ENCODE peak calls at places on chromosomes 1 and 21, in four cellular contexts. One of them, this sample, is unnamed. For H3K4me1, the result is how much of the 10 kb centered on the place peaks cover.

GRCh38 chr1:228308628-228309547 is 97.7 kb downstream of the TRIM11 start:
- DNase-seq in GM23338: peak
- DNase-seq in small intestine: no peak
- DNase-seq in CD4-positive, CD25-positive, alpha-beta regulatory T cell: no peak
- DNase-seq in this sample: no peak

GRCh38 chr1:6378096-6378746 is 15.3 kb downstream of the ACOT7 start:
- DNase-seq in GM23338: peak
- DNase-seq in small intestine: no peak
- DNase-seq in CD4-positive, CD25-positive, alpha-beta regulatory T cell: no peak
- DNase-seq in this sample: no peak

GRCh38 chr1:29859126-29859525 is 622.8 kb downstream of the PTPRU start:
- DNase-seq in GM23338: no peak
- DNase-seq in small intestine: no peak
- DNase-seq in CD4-positive, CD25-positive, alpha-beta regulatory T cell: no peak
- DNase-seq in this sample: no peak

GRCh38 chr1:219124163-219124562 is 49.5 kb upstream of the LYPLAL1 start:
- DNase-seq in GM23338: no peak
- DNase-seq in small intestine: no peak
- DNase-seq in CD4-positive, CD25-positive, alpha-beta regulatory T cell: no peak
- DNase-seq in this sample: no peak

GRCh38 chr21:46146856-46147255 is 8.5 kb downstream of the FTCD start:
- DNase-seq in GM23338: no peak
- DNase-seq in small intestine: peak
- DNase-seq in CD4-positive, CD25-positive, alpha-beta regulatory T cell: no peak
- DNase-seq in this sample: no peak

GRCh38 chr21:29721964-29722363 is 217.8 kb downstream of the GRIK1 start:
- DNase-seq in GM23338: no peak
- DNase-seq in small intestine: no peak
- DNase-seq in CD4-positive, CD25-positive, alpha-beta regulatory T cell: no peak
- DNase-seq in this sample: no peak

GRCh38 chr1:110433803-110434202 is 17.1 kb upstream of the PROK1 start:
- DNase-seq in GM23338: peak
- DNase-seq in small intestine: no peak
- DNase-seq in CD4-positive, CD25-positive, alpha-beta regulatory T cell: no peak
- DNase-seq in this sample: no peak

GRCh38 chr1:177442580-177442979 is 271.8 kb downstream of the BRINP2 start:
- DNase-seq in GM23338: no peak
- DNase-seq in small intestine: no peak
- DNase-seq in CD4-positive, CD25-positive, alpha-beta regulatory T cell: no peak
- DNase-seq in this sample: no peak

GRCh38 chr1:223248787-223249175 is 105.7 kb upstream of the TLR5 start:
- DNase-seq in GM23338: no peak
- DNase-seq in small intestine: peak
- DNase-seq in CD4-positive, CD25-positive, alpha-beta regulatory T cell: peak
- DNase-seq in this sample: no peak
- H3K4me1 ChIP-seq in GM23338: under half
- H3K4me1 ChIP-seq in small intestine: under half
- H3K4me1 ChIP-seq in CD4-positive, CD25-positive, alpha-beta regulatory T cell: under half
- H3K4me1 ChIP-seq in this sample: under half

DNA sequence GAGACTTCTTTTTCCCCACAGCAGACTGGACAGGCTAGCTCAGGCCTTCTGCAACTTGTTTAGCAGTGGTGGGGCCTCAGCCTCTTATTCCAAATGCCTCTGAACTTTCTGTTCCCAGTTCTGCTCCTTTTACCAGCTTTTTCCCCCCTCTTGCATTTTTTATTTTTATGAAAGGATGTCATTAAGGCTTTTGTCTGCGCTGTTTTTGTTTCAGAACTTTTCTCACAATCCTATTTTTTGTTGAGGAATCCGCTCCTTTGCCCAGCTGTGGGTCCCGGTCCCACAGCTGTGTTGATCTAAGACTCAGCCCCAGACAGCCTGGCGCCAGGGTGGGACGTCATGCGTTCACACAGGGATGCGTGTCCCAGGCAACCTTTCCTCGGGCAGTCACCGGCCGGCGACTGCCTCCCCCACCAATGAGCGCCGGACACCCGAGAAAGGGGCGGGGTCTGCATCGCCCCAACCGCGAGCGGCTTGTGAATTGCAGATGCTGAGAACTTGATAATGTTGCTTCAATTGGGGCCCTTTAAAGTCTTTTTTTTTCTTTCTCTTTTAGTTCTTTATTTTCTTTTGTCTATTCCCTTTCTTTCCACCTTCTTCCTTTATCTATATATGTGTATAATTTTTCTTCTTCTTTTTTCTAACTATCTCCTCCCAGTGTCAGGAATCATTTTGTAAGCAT is 3.0 kb upstream of the ID3 start:
- DNase-seq in GM23338: peak
- DNase-seq in small intestine: peak
- DNase-seq in CD4-positive, CD25-positive, alpha-beta regulatory T cell: peak
- DNase-seq in this sample: peak
- H3K4me1 ChIP-seq in GM23338: under half
- H3K4me1 ChIP-seq in small intestine: under half
- H3K4me1 ChIP-seq in CD4-positive, CD25-positive, alpha-beta regulatory T cell: under half
- H3K4me1 ChIP-seq in this sample: under half

GRCh38 chr1:91736999-91737615 is 148.8 kb downstream of the TGFBR3 start:
- DNase-seq in GM23338: peak
- DNase-seq in small intestine: peak
- DNase-seq in CD4-positive, CD25-positive, alpha-beta regulatory T cell: no peak
- DNase-seq in this sample: peak
- H3K4me1 ChIP-seq in GM23338: under half
- H3K4me1 ChIP-seq in small intestine: under half
- H3K4me1 ChIP-seq in CD4-positive, CD25-positive, alpha-beta regulatory T cell: under half
- H3K4me1 ChIP-seq in this sample: under half

DNA sequence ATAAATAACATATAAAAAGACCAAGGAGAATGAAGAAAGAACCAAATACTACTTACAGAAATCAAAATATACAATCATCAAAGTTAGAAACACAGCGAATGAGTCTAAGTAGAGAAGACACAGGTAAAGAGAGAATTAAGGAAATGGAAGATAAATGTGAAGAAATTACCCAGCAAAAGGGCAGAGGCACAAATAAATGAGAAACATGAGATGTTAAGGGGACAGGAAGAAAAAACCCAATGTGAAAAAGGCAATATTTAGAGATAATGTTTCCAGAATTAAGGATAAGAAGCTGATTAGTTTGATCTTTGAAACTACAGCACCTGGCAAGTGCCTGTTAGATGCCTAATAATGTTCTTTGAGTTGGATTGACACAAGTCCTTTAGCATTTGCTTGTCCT is 40.9 kb downstream of the CCN1 start:
- DNase-seq in GM23338: no peak
- DNase-seq in small intestine: no peak
- DNase-seq in CD4-positive, CD25-positive, alpha-beta regulatory T cell: no peak
- DNase-seq in this sample: no peak
- H3K4me1 ChIP-seq in GM23338: under half
- H3K4me1 ChIP-seq in small intestine: under half
- H3K4me1 ChIP-seq in CD4-positive, CD25-positive, alpha-beta regulatory T cell: under half
- H3K4me1 ChIP-seq in this sample: under half

GRCh38 chr1:31801450-31801849 is 14.4 kb downstream of the SPOCD1 start:
- DNase-seq in GM23338: no peak
- DNase-seq in small intestine: no peak
- DNase-seq in CD4-positive, CD25-positive, alpha-beta regulatory T cell: no peak
- DNase-seq in this sample: no peak
- H3K4me1 ChIP-seq in GM23338: under half
- H3K4me1 ChIP-seq in small intestine: under half
- H3K4me1 ChIP-seq in CD4-positive, CD25-positive, alpha-beta regulatory T cell: under half
- H3K4me1 ChIP-seq in this sample: under half